ENCODE peak calls at places on chromosomes 12 and 14, in five cellular contexts. M, X, V, K and O are unnamed samples.

GRCh38 chr12:102343361-102344121 is 136.8 kb downstream of the IGF1 start:
- DNase-seq in K (peak), V (no peak), X (no peak), M (peak), O (no peak)

GRCh38 chr14:66624319-66624937 is 116.5 kb downstream of the GPHN start:
- DNase-seq in X (peak), M (peak), K (peak), V (peak), O (peak)

GRCh38 chr14:68604361-68604730 is 188.5 kb downstream of the ZFP36L1 start:
- DNase-seq in V (no peak), M (no peak), X (no peak), K (no peak), O (no peak)

GRCh38 chr12:64103821-64104220 is 118.3 kb downstream of the KICS2 start:
- DNase-seq in K (peak), V (no peak), X (no peak), M (no peak), O (no peak)

GRCh38 chr12:109995366-109995702 is 834 bp downstream of the GIT2 start:
- DNase-seq in X (no peak), M (no peak), V (no peak), K (no peak), O (no peak)

GRCh38 chr12:97985834-97986233 is 523.2 kb downstream of the RMST start:
- DNase-seq in X (no peak), K (no peak), V (no peak), M (no peak), O (no peak)

GRCh38 chr12:7161811-7162210 is 27.7 kb upstream of the PEX5 start:
- DNase-seq in X (no peak), V (no peak), K (peak), M (no peak), O (no peak)

GRCh38 chr12:89731614-89732013 is 23.0 kb upstream of the ATP2B1 start:
- DNase-seq in X (no peak), M (no peak), V (no peak), K (peak), O (no peak)

GRCh38 chr12:132404435-132404855 is 75.1 kb upstream of the GALNT9 start:
- DNase-seq in V (no peak), X (no peak), M (no peak), K (no peak), O (no peak)

GRCh38 chr12:13347241-13348043 is 150.9 kb downstream of the EMP1 start:
- DNase-seq in X (no peak), M (peak), V (peak), K (peak), O (peak)

GRCh38 chr12:46675736-46676135 is 150.1 kb downstream of the SLC38A4 start:
- DNase-seq in K (peak), M (peak), V (no peak), X (peak), O (no peak)

GRCh38 chr12:22355011-22355580 is 20.6 kb upstream of the ST8SIA1 start:
- DNase-seq in V (no peak), M (no peak), K (no peak), X (no peak), O (no peak)

GRCh38 chr14:105326891-105327694 is 12.5 kb downstream of the PACS2 start:
- DNase-seq in K (no peak), M (no peak), V (no peak), X (no peak), O (no peak)

GRCh38 chr12:13339091-13339490 is 142.6 kb downstream of the EMP1 start:
- DNase-seq in X (no peak), K (no peak), V (no peak), M (no peak), O (no peak)